ENCODE peak calls at places on chromosome 4, in seven cellular contexts. S, U, K, L, H, F and O are unnamed samples.
A peak's percentile ranks its signal among the peaks of the same experiment; 100 is the strongest.

GRCh38 chr4:56314207-56314915 is 72.9 kb downstream of the AASDH start:
- DNase-seq in S (no peak), U (no peak), K (no peak), L (no peak), H (no peak), F (no peak), O (no peak)

GRCh38 chr4:2937146-2937857 is 25.9 kb downstream of the NOP14 start:
- DNase-seq in S (no peak), U (no peak), K (no peak), L (peak; percentile 90), H (no peak), F (peak; percentile 88), O (no peak)

GRCh38 chr4:72876946-72877345 is 192.6 kb downstream of the COX18 start:
- DNase-seq in S (no peak), U (no peak), K (no peak), L (no peak), H (no peak), F (no peak), O (no peak)

GRCh38 chr4:156779774-156780173 is 191.8 kb downstream of the PDGFC start:
- DNase-seq in S (peak; percentile 91), U (no peak), K (no peak), L (no peak), H (no peak), F (no peak), O (no peak)

GRCh38 chr4:26267087-26267486 is 53.7 kb upstream of the RBPJ start:
- DNase-seq in S (no peak), U (no peak), K (peak; percentile 60), L (peak; percentile 24), H (no peak), F (peak; percentile 60), O (peak; percentile 7)

GRCh38 chr4:7390906-7391636 is 43.7 kb downstream of the PSAPL1 start:
- DNase-seq in S (no peak), U (no peak), K (no peak), L (peak; percentile 12), H (no peak), F (no peak), O (no peak)

GRCh38 chr4:37793562-37793961 is 32.9 kb upstream of the PGM2 start:
- DNase-seq in S (no peak), U (no peak), K (no peak), L (no peak), H (no peak), F (no peak), O (no peak)

GRCh38 chr4:21882050-21882839 is 66.3 kb downstream of the KCNIP4 start:
- DNase-seq in S (no peak), U (no peak), K (no peak), L (no peak), H (no peak), F (no peak), O (no peak)

GRCh38 chr4:140092094-140092820 is 61.7 kb downstream of the MAML3 start:
- DNase-seq in S (no peak), U (no peak), K (peak; percentile 47), L (peak; percentile 29), H (no peak), F (no peak), O (no peak)

GRCh38 chr4:8832130-8832930 is 39.3 kb downstream of the HMX1 start:
- DNase-seq in S (no peak), U (no peak), K (no peak), L (no peak), H (no peak), F (peak; percentile 34), O (no peak)

GRCh38 chr4:150297861-150298474 is 219.7 kb downstream of the DCLK2 start:
- DNase-seq in S (peak; percentile 70), U (no peak), K (peak; percentile 37), L (no peak), H (no peak), F (no peak), O (no peak)

GRCh38 chr4:73729534-73730165 is 10.7 kb upstream of the CXCL8 start:
- DNase-seq in S (peak; percentile 72), U (no peak), K (peak; percentile 61), L (peak; percentile 59), H (no peak), F (peak; percentile 60), O (peak; percentile 73)

GRCh38 chr4:158875026-158875425 is 106.2 kb downstream of the FNIP2 start:
- DNase-seq in S (no peak), U (no peak), K (no peak), L (no peak), H (no peak), F (no peak), O (no peak)

GRCh38 chr4:2408401-2408958 is 10.0 kb downstream of the ZFYVE28 start:
- DNase-seq in S (no peak), U (no peak), K (no peak), L (no peak), H (no peak), F (no peak), O (no peak)

GRCh38 chr4:158046345-158046744 is 126.5 kb downstream of the GASK1B start:
- DNase-seq in S (no peak), U (no peak), K (no peak), L (no peak), H (no peak), F (no peak), O (no peak)

GRCh38 chr4:165294907-165295306 is 32.6 kb upstream of the MSMO1 start:
- DNase-seq in S (no peak), U (no peak), K (no peak), L (no peak), H (no peak), F (no peak), O (no peak)

GRCh38 chr4:2072971-2073807 is 14.1 kb downstream of the NAT8L start:
- DNase-seq in S (no peak), U (no peak), K (no peak), L (no peak), H (no peak), F (no peak), O (no peak)

GRCh38 chr4:40720931-40721330 is 28.8 kb upstream of the NSUN7 start:
- DNase-seq in S (no peak), U (no peak), K (no peak), L (no peak), H (no peak), F (no peak), O (no peak)

GRCh38 chr4:185470503-185471195 is 884 bp downstream of the CCDC110 start:
- DNase-seq in S (no peak), U (no peak), K (peak; percentile 66), L (peak; percentile 72), H (no peak), F (peak; percentile 66), O (no peak)

GRCh38 chr4:32768664-32769389 is 2048.7 kb downstream of the PCDH7 start:
- DNase-seq in S (no peak), U (no peak), K (no peak), L (no peak), H (no peak), F (no peak), O (no peak)

GRCh38 chr4:128076465-128076864 is 15.4 kb downstream of the LARP1B start:
- DNase-seq in S (no peak), U (no peak), K (no peak), L (no peak), H (no peak), F (no peak), O (no peak)

GRCh38 chr4:158004101-158004500 is 168.7 kb downstream of the GASK1B start:
- DNase-seq in S (no peak), U (no peak), K (no peak), L (no peak), H (no peak), F (no peak), O (no peak)

GRCh38 chr4:73621357-73621756 is 1.1 kb upstream of the RASSF6 start:
- DNase-seq in S (no peak), U (no peak), K (no peak), L (no peak), H (no peak), F (no peak), O (no peak)

GRCh38 chr4:15345134-15345533 is 82.7 kb upstream of the C1QTNF7 start:
- DNase-seq in S (no peak), U (no peak), K (no peak), L (no peak), H (no peak), F (no peak), O (no peak)

GRCh38 chr4:57499786-57500185 is 389.6 kb upstream of the IGFBP7 start:
- DNase-seq in S (no peak), U (no peak), K (no peak), L (no peak), H (no peak), F (no peak), O (no peak)

GRCh38 chr4:4641661-4642180 is 99.9 kb upstream of the STX18 start:
- DNase-seq in S (no peak), U (no peak), K (no peak), L (no peak), H (no peak), F (no peak), O (no peak)

GRCh38 chr4:15893967-15894366 is 44.6 kb downstream of the FGFBP1 start:
- DNase-seq in S (peak; percentile 96), U (no peak), K (no peak), L (no peak), H (no peak), F (no peak), O (peak; percentile 68)

GRCh38 chr4:3660086-3660927 is 105.9 kb upstream of the ADRA2C start:
- DNase-seq in S (no peak), U (no peak), K (no peak), L (no peak), H (no peak), F (no peak), O (no peak)

GRCh38 chr4:185840201-185840600 is 28.2 kb upstream of the SORBS2 start:
- DNase-seq in S (no peak), U (no peak), K (no peak), L (no peak), H (no peak), F (no peak), O (no peak)

GRCh38 chr4:8348071-8348470 is 78.5 kb downstream of the HTRA3 start:
- DNase-seq in S (no peak), U (no peak), K (no peak), L (no peak), H (no peak), F (no peak), O (no peak)

GRCh38 chr4:181835348-181835747 is 407.9 kb upstream of the TENM3 start:
- DNase-seq in S (no peak), U (no peak), K (no peak), L (no peak), H (no peak), F (no peak), O (no peak)

GRCh38 chr4:186936496-186937375 is 213.1 kb upstream of the FAT1 start:
- DNase-seq in S (peak; percentile 71), U (no peak), K (no peak), L (no peak), H (no peak), F (no peak), O (peak; percentile 55)

GRCh38 chr4:28226962-28227361 is 1366.3 kb downstream of the STIM2 start:
- DNase-seq in S (no peak), U (no peak), K (no peak), L (no peak), H (no peak), F (no peak), O (no peak)

GRCh38 chr4:83112678-83113428 is 1.7 kb downstream of the PLAC8 start:
- DNase-seq in S (no peak), U (no peak), K (no peak), L (no peak), H (no peak), F (no peak), O (no peak)

GRCh38 chr4:80043534-80043933 is 29.5 kb downstream of the ANTXR2 start:
- DNase-seq in S (no peak), U (no peak), K (no peak), L (no peak), H (no peak), F (no peak), O (no peak)